ENCODE peak calls at places on chromosomes 3 and 15, in nine cellular contexts. D is effector CD4-positive, alpha-beta T cell; L is GM19239; W is activated CD4-positive, alpha-beta T cell treated with anti-CD3 and anti-CD28 coated beads for 24 hours; T is nephron progenitor cell; E is psoas muscle; I is NT2/D1; N is posterior cingulate gyrus; Q is AG10803. Y is an unnamed sample.

GRCh38 chr3:159417761-159418160 is 570.9 kb upstream of the IL12A start:
- DNase-seq in D (no peak), L (no peak), W (no peak), T (no peak), E (no peak), I (no peak), N (no peak), Q (no peak), Y (no peak)

GRCh38 chr15:38145671-38146111 is 106.9 kb upstream of the SPRED1 start:
- DNase-seq in D (no peak), L (no peak), W (no peak), T (peak; percentile 37), E (peak; percentile 10), I (no peak), N (peak; percentile 23), Q (no peak), Y (no peak)

GRCh38 chr15:55627730-55628368 is 39.7 kb upstream of the PYGO1 start:
- DNase-seq in D (no peak), L (no peak), W (no peak), T (no peak), E (peak; percentile 22), I (no peak), N (no peak), Q (peak; percentile 78), Y (no peak)

GRCh38 chr3:105951043-105951442 is 82.2 kb upstream of the CBLB start:
- DNase-seq in D (no peak), L (no peak), W (no peak), T (no peak), E (no peak), I (no peak), N (no peak), Q (no peak), Y (no peak)

GRCh38 chr15:80800067-80800466 is 20.9 kb downstream of the CEMIP start:
- DNase-seq in D (no peak), L (no peak), W (no peak), T (no peak), E (no peak), I (no peak), N (no peak), Q (no peak), Y (no peak)

GRCh38 chr3:195160257-195160898 is 110.6 kb downstream of the XXYLT1 start:
- DNase-seq in D (no peak), L (no peak), W (no peak), T (no peak), E (no peak), I (peak; percentile 50), N (no peak), Q (peak; percentile 77), Y (no peak)

GRCh38 chr3:170707899-170708298 is 122.0 kb upstream of the SLC7A14 start:
- DNase-seq in D (no peak), L (no peak), W (no peak), T (no peak), E (no peak), I (no peak), N (no peak), Q (no peak), Y (no peak)

GRCh38 chr3:18080198-18080689 is 337.8 kb upstream of the TBC1D5 start:
- DNase-seq in D (no peak), L (no peak), W (no peak), T (no peak), E (no peak), I (no peak), N (no peak), Q (peak; percentile 34), Y (no peak)

GRCh38 chr3:66592927-66593625 is 92.3 kb upstream of the LRIG1 start:
- DNase-seq in D (no peak), L (no peak), W (no peak), T (no peak), E (no peak), I (no peak), N (no peak), Q (no peak), Y (no peak)

GRCh38 chr3:153372326-153372725 is 210.3 kb downstream of the RAP2B start:
- DNase-seq in D (no peak), L (no peak), W (no peak), T (no peak), E (no peak), I (no peak), N (no peak), Q (peak; percentile 80), Y (no peak)

GRCh38 chr3:10581251-10581650 is 75.9 kb upstream of the ATP2B2 start:
- DNase-seq in D (no peak), L (no peak), W (no peak), T (no peak), E (no peak), I (no peak), N (no peak), Q (peak; percentile 55), Y (no peak)

GRCh38 chr15:51970981-51971352 is 611 bp downstream of the LEO1 start:
- DNase-seq in D (no peak), L (no peak), W (no peak), T (no peak), E (no peak), I (no peak), N (no peak), Q (peak; percentile 11), Y (no peak)

GRCh38 chr15:48559270-48559669 is 86.2 kb downstream of the FBN1 start:
- DNase-seq in D (no peak), L (no peak), W (no peak), T (peak; percentile 31), E (peak; percentile 28), I (no peak), N (no peak), Q (peak; percentile 90), Y (peak; percentile 71)

GRCh38 chr15:66008920-66009572 is 139.8 kb downstream of the RAB11A start:
- DNase-seq in D (no peak), L (no peak), W (no peak), T (no peak), E (no peak), I (no peak), N (no peak), Q (no peak), Y (no peak)

GRCh38 chr15:74235962-74236361 is at the start of gene CCDC33:
- DNase-seq in D (no peak), L (no peak), W (no peak), T (no peak), E (no peak), I (no peak), N (no peak), Q (no peak), Y (no peak)

GRCh38 chr15:52511084-52511483 is 17.6 kb downstream of the MYO5A start:
- DNase-seq in D (no peak), L (no peak), W (no peak), T (no peak), E (no peak), I (no peak), N (no peak), Q (no peak), Y (no peak)

GRCh38 chr15:94414921-94415320 is 183.6 kb downstream of the MCTP2 start:
- DNase-seq in D (no peak), L (no peak), W (no peak), T (no peak), E (no peak), I (no peak), N (no peak), Q (no peak), Y (no peak)

GRCh38 chr3:123225557-123225956 is 23.8 kb downstream of the SEC22A start:
- DNase-seq in D (no peak), L (no peak), W (no peak), T (no peak), E (no peak), I (no peak), N (no peak), Q (no peak), Y (no peak)